ENCODE peak calls at places on chromosomes 5 and 9, in four cellular contexts. N is AG20443; X is T-cell; P is stimulated activated CD8-positive, alpha-beta memory T cell treated with anti-CD3 and anti-CD28 coated beads, Interleukin-2, amount 100 ng/mL, for 48 hours. V is an unnamed sample.

GRCh38 chr9:79387091-79387490 is 184.7 kb upstream of the TLE4 start:
- DNase-seq in N (no peak), X (no peak), P (no peak), V (no peak)

GRCh38 chr9:70297141-70297540 is 38.4 kb downstream of the SMC5 start:
- DNase-seq in N (no peak), X (no peak), P (no peak), V (no peak)

GRCh38 chr9:133351908-133352634 is 4.1 kb downstream of the RPL7A start:
- DNase-seq in N (peak; percentile 62), X (no peak), P (no peak), V (no peak)

GRCh38 chr5:141519605-141520288 is 30.9 kb downstream of the PCDHGC5 start:
- DNase-seq in N (no peak), X (no peak), P (no peak), V (no peak)

GRCh38 chr9:129568560-129569505 is 52.1 kb downstream of the C9orf50 start:
- DNase-seq in N (peak; percentile 51), X (peak; percentile 18), P (no peak), V (peak; percentile 59)

GRCh38 chr5:159469496-159470370 is 139.4 kb upstream of the IL12B start:
- DNase-seq in N (peak; percentile 35), X (no peak), P (no peak), V (no peak)

GRCh38 chr9:78613006-78613405 is 316.1 kb downstream of the PSAT1 start:
- DNase-seq in N (no peak), X (no peak), P (no peak), V (no peak)

GRCh38 chr5:21154526-21154925 is 1166.5 kb upstream of the CDH18 start:
- DNase-seq in N (no peak), X (no peak), P (no peak), V (no peak)

GRCh38 chr9:9645006-9645405 is 967.8 kb downstream of the PTPRD start:
- DNase-seq in N (no peak), X (no peak), P (no peak), V (no peak)

GRCh38 chr5:95543017-95543705 is 11.6 kb downstream of the SKIC3 start:
- DNase-seq in N (no peak), X (no peak), P (no peak), V (no peak)

GRCh38 chr9:14205463-14205862 is 108.5 kb downstream of the NFIB start:
- DNase-seq in N (peak; percentile 69), X (no peak), P (no peak), V (no peak)

GRCh38 chr5:157148734-157149615 is 6.3 kb upstream of the MED7 start:
- DNase-seq in N (peak; percentile 83), X (peak; percentile 83), P (peak; percentile 63), V (peak; percentile 39)

GRCh38 chr5:160083501-160083900 is 35.7 kb downstream of the PWWP2A start:
- DNase-seq in N (peak; percentile 49), X (no peak), P (no peak), V (no peak)

GRCh38 chr5:108093186-108093585 is 288.7 kb downstream of the FBXL17 start:
- DNase-seq in N (peak; percentile 59), X (no peak), P (no peak), V (no peak)

GRCh38 chr5:115685480-115685879 is 59.6 kb upstream of the TMED7 start:
- DNase-seq in N (no peak), X (no peak), P (no peak), V (no peak)

GRCh38 chr5:134464988-134465855 is 53.5 kb upstream of the CDKN2AIPNL start:
- DNase-seq in N (no peak), X (no peak), P (no peak), V (no peak)

GRCh38 chr9:131605770-131606590 is 60.7 kb downstream of the PRRT1B start:
- DNase-seq in N (no peak), X (no peak), P (no peak), V (no peak)